ENCODE peak calls at places on chromosomes 1 and 21, in four cellular contexts. One of them, this sample, is unnamed.

GRCh38 chr1:107277022-107277421 is 136.2 kb downstream of the NTNG1 start:
- DNase-seq in GM10248: no peak
- DNase-seq in retinal pigment epithelial cell: no peak
- DNase-seq in A549: peak
- DNase-seq in this sample: no peak

GRCh38 chr1:67655581-67655980 is 29.4 kb upstream of the GADD45A start:
- DNase-seq in GM10248: no peak
- DNase-seq in retinal pigment epithelial cell: no peak
- DNase-seq in A549: no peak
- DNase-seq in this sample: no peak

GRCh38 chr1:216560527-216560926 is 137.3 kb upstream of the USH2A start:
- DNase-seq in GM10248: no peak
- DNase-seq in retinal pigment epithelial cell: no peak
- DNase-seq in A549: no peak
- DNase-seq in this sample: no peak

GRCh38 chr21:18204931-18205330 is 39.7 kb upstream of the CHODL start:
- DNase-seq in GM10248: no peak
- DNase-seq in retinal pigment epithelial cell: no peak
- DNase-seq in A549: no peak
- DNase-seq in this sample: no peak

GRCh38 chr1:145892486-145893087 is 6.9 kb upstream of the ANKRD35 start:
- DNase-seq in GM10248: no peak
- DNase-seq in retinal pigment epithelial cell: peak
- DNase-seq in A549: peak
- DNase-seq in this sample: no peak

GRCh38 chr1:233635765-233636502 is 22.0 kb downstream of the KCNK1 start:
- DNase-seq in GM10248: no peak
- DNase-seq in retinal pigment epithelial cell: no peak
- DNase-seq in A549: no peak
- DNase-seq in this sample: no peak

GRCh38 chr1:6657138-6657537 is 32.5 kb downstream of the THAP3 start:
- DNase-seq in GM10248: no peak
- DNase-seq in retinal pigment epithelial cell: no peak
- DNase-seq in A549: no peak
- DNase-seq in this sample: no peak

GRCh38 chr1:113982955-113983742 is 3.9 kb downstream of the OLFML3 start:
- DNase-seq in GM10248: no peak
- DNase-seq in retinal pigment epithelial cell: no peak
- DNase-seq in A549: no peak
- DNase-seq in this sample: no peak

GRCh38 chr1:64878090-64878489 is 88.3 kb downstream of the JAK1 start:
- DNase-seq in GM10248: no peak
- DNase-seq in retinal pigment epithelial cell: no peak
- DNase-seq in A549: no peak
- DNase-seq in this sample: no peak

GRCh38 chr1:228465571-228466146 is 21.5 kb upstream of the RNF187 start:
- DNase-seq in GM10248: no peak
- DNase-seq in retinal pigment epithelial cell: no peak
- DNase-seq in A549: no peak
- DNase-seq in this sample: no peak

GRCh38 chr1:19725606-19726005 is 60.9 kb downstream of the HTR6 start:
- DNase-seq in GM10248: no peak
- DNase-seq in retinal pigment epithelial cell: no peak
- DNase-seq in A549: no peak
- DNase-seq in this sample: no peak

GRCh38 chr1:53949023-53949611 is 3.0 kb downstream of the LRRC42 start:
- DNase-seq in GM10248: peak
- DNase-seq in retinal pigment epithelial cell: no peak
- DNase-seq in A549: peak
- DNase-seq in this sample: peak

GRCh38 chr1:63779338-63779819 is 5.6 kb downstream of the ROR1 start:
- DNase-seq in GM10248: no peak
- DNase-seq in retinal pigment epithelial cell: no peak
- DNase-seq in A549: no peak
- DNase-seq in this sample: no peak

GRCh38 chr1:37925316-37925715 is 21.5 kb downstream of the INPP5B start:
- DNase-seq in GM10248: no peak
- DNase-seq in retinal pigment epithelial cell: no peak
- DNase-seq in A549: no peak
- DNase-seq in this sample: no peak

GRCh38 chr1:37919277-37919676 is 27.6 kb downstream of the INPP5B start:
- DNase-seq in GM10248: no peak
- DNase-seq in retinal pigment epithelial cell: peak
- DNase-seq in A549: peak
- DNase-seq in this sample: no peak

GRCh38 chr1:37923551-37923889 is 23.3 kb downstream of the INPP5B start:
- DNase-seq in GM10248: no peak
- DNase-seq in retinal pigment epithelial cell: no peak
- DNase-seq in A549: no peak
- DNase-seq in this sample: no peak

GRCh38 chr1:37926061-37926924 is 20.6 kb downstream of the INPP5B start:
- DNase-seq in GM10248: peak
- DNase-seq in retinal pigment epithelial cell: no peak
- DNase-seq in A549: no peak
- DNase-seq in this sample: peak

DNA sequence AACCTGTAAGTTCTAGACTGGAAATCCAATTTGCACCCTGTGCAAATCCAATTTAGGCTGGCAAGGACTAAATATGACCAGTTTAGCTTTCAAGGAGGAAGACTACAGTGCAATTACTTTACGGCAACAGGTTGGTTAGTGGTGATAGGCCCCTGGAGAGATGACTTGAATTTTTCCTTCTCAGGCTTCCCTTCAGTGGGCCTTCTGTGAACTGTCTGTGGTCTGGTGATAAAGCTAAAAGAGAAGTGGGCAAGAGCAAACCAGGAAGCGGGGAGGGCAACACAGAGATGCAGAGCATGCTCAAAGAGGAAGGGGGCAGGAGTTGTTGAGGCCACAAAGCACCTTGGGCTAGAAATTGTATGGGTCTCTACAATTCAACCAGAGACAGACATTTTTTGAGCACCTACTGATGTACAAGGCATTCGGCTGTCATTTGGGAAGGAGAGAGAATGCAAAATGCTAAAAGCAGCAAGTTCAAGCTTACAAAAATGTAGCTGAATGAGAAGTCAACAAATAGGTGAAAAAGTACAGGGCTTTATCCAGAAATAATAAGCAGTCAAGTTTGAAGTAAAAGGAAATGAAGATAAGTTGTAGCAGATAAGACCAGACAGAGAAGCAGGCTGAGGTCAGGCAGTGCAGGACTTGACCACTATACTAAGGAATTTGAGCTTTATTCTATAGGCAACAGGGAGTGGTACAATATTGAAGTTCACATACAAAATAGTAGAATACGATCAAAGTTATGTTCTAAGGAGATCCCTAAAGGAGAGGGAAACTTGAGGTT is 23.9 kb downstream of the INPP5B start:
- DNase-seq in GM10248: peak
- DNase-seq in retinal pigment epithelial cell: no peak
- DNase-seq in A549: no peak
- DNase-seq in this sample: no peak
- TF ChIP-seq CTCF in GM10248: no peak
- TF ChIP-seq CTCF in retinal pigment epithelial cell: no peak
- TF ChIP-seq CTCF in A549: no peak
- TF ChIP-seq CTCF in this sample: no peak

DNA sequence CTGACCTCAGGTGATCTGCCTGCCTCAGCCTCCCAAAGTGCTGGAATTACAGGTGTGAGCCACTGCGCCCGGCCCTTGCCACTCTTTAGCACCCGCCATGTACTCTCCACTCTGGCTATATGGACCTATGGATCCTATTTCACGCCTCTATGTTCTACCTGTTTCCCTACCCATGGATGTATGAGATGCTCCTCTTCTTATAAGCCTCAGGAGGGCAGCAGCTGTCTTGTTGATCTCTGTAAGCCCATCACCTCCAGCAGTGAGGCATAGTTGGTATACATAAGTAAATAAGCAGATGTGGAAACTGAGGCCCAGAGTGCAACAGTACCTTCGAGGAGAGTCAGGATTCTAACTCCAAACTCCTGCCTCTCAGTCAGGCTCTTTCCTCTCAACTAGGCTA is 24.7 kb upstream of the ARTN start:
- DNase-seq in GM10248: no peak
- DNase-seq in retinal pigment epithelial cell: no peak
- DNase-seq in A549: no peak
- DNase-seq in this sample: no peak
- TF ChIP-seq CTCF in GM10248: no peak
- TF ChIP-seq CTCF in retinal pigment epithelial cell: no peak
- TF ChIP-seq CTCF in A549: no peak
- TF ChIP-seq CTCF in this sample: no peak

GRCh38 chr1:38028105-38028591 is 15.6 kb downstream of the UTP11 start:
- DNase-seq in GM10248: peak
- DNase-seq in retinal pigment epithelial cell: no peak
- DNase-seq in A549: no peak
- DNase-seq in this sample: peak

GRCh38 chr1:38027201-38028104 is 14.9 kb downstream of the UTP11 start:
- DNase-seq in GM10248: no peak
- DNase-seq in retinal pigment epithelial cell: no peak
- DNase-seq in A549: no peak
- DNase-seq in this sample: peak

GRCh38 chr1:38029081-38029681 is 16.6 kb downstream of the UTP11 start:
- DNase-seq in GM10248: no peak
- DNase-seq in retinal pigment epithelial cell: no peak
- DNase-seq in A549: no peak
- DNase-seq in this sample: peak

GRCh38 chr1:38029725-38030511 is 16.7 kb downstream of the POU3F1 start:
- DNase-seq in GM10248: peak
- DNase-seq in retinal pigment epithelial cell: no peak
- DNase-seq in A549: no peak
- DNase-seq in this sample: peak

GRCh38 chr1:38028671-38029070 is 16.1 kb downstream of the UTP11 start:
- DNase-seq in GM10248: no peak
- DNase-seq in retinal pigment epithelial cell: no peak
- DNase-seq in A549: no peak
- DNase-seq in this sample: peak
- TF ChIP-seq CTCF in GM10248: no peak
- TF ChIP-seq CTCF in retinal pigment epithelial cell: peak
- TF ChIP-seq CTCF in A549: no peak
- TF ChIP-seq CTCF in this sample: peak

GRCh38 chr1:154627247-154628121 is 19.5 kb upstream of the ADAR start:
- DNase-seq in GM10248: peak
- DNase-seq in retinal pigment epithelial cell: peak
- DNase-seq in A549: peak
- DNase-seq in this sample: peak
- TF ChIP-seq CTCF in GM10248: no peak
- TF ChIP-seq CTCF in retinal pigment epithelial cell: no peak
- TF ChIP-seq CTCF in A549: no peak
- TF ChIP-seq CTCF in this sample: no peak

This sample was measured in GM13977.